ENCODE peak calls at places on chromosomes 16 and 17, in ten cellular contexts. One of them, this sample, is unnamed.

GRCh38 chr17:67379251-67379630 is 2.2 kb downstream of the PITPNC1 start:
- DNase-seq in A549: no peak
- DNase-seq in ovary: no peak
- DNase-seq in GM12878: no peak
- DNase-seq in lower lobe of right lung: no peak
- DNase-seq in small intestine: no peak
- DNase-seq in CD8-positive, alpha-beta T cell: no peak
- DNase-seq in heart left ventricle: no peak
- DNase-seq in CD8-positive, alpha-beta memory T cell: no peak
- DNase-seq in transverse colon: no peak
- DNase-seq in this sample: no peak

GRCh38 chr17:80696456-80696855 is 151.8 kb downstream of the RPTOR start:
- DNase-seq in GM12878: no peak
- DNase-seq in heart left ventricle: no peak
- DNase-seq in CD8-positive, alpha-beta T cell: no peak
- DNase-seq in small intestine: no peak
- DNase-seq in CD8-positive, alpha-beta memory T cell: no peak
- DNase-seq in lower lobe of right lung: no peak
- DNase-seq in A549: no peak
- DNase-seq in transverse colon: no peak
- DNase-seq in ovary: peak; percentile 72
- DNase-seq in this sample: no peak

GRCh38 chr16:28182183-28182582 is 29.6 kb downstream of the XPO6 start:
- DNase-seq in ovary: no peak
- DNase-seq in small intestine: no peak
- DNase-seq in CD8-positive, alpha-beta T cell: no peak
- DNase-seq in GM12878: no peak
- DNase-seq in lower lobe of right lung: no peak
- DNase-seq in CD8-positive, alpha-beta memory T cell: no peak
- DNase-seq in heart left ventricle: no peak
- DNase-seq in transverse colon: no peak
- DNase-seq in A549: no peak
- DNase-seq in this sample: no peak

GRCh38 chr16:77250395-77250794 is 51.2 kb downstream of the SYCE1L start:
- DNase-seq in lower lobe of right lung: no peak
- DNase-seq in A549: no peak
- DNase-seq in GM12878: no peak
- DNase-seq in transverse colon: no peak
- DNase-seq in CD8-positive, alpha-beta memory T cell: no peak
- DNase-seq in ovary: no peak
- DNase-seq in heart left ventricle: no peak
- DNase-seq in CD8-positive, alpha-beta T cell: no peak
- DNase-seq in small intestine: no peak
- DNase-seq in this sample: no peak

GRCh38 chr17:16934836-16935235 is 37.1 kb downstream of the TNFRSF13B start:
- DNase-seq in CD8-positive, alpha-beta T cell: no peak
- DNase-seq in ovary: no peak
- DNase-seq in GM12878: no peak
- DNase-seq in heart left ventricle: no peak
- DNase-seq in small intestine: no peak
- DNase-seq in CD8-positive, alpha-beta memory T cell: no peak
- DNase-seq in transverse colon: no peak
- DNase-seq in lower lobe of right lung: no peak
- DNase-seq in A549: no peak
- DNase-seq in this sample: no peak

GRCh38 chr17:41061969-41062368 is 2.1 kb upstream of the KRTAP2-3 start:
- DNase-seq in transverse colon: no peak
- DNase-seq in small intestine: no peak
- DNase-seq in heart left ventricle: no peak
- DNase-seq in lower lobe of right lung: no peak
- DNase-seq in A549: peak; percentile 23
- DNase-seq in GM12878: no peak
- DNase-seq in CD8-positive, alpha-beta T cell: no peak
- DNase-seq in CD8-positive, alpha-beta memory T cell: no peak
- DNase-seq in ovary: no peak
- DNase-seq in this sample: no peak

GRCh38 chr17:43803758-43804157 is 23.5 kb downstream of the CFAP97D1 start:
- DNase-seq in small intestine: no peak
- DNase-seq in A549: no peak
- DNase-seq in GM12878: no peak
- DNase-seq in transverse colon: no peak
- DNase-seq in heart left ventricle: no peak
- DNase-seq in CD8-positive, alpha-beta T cell: no peak
- DNase-seq in CD8-positive, alpha-beta memory T cell: no peak
- DNase-seq in lower lobe of right lung: no peak
- DNase-seq in ovary: no peak
- DNase-seq in this sample: no peak

GRCh38 chr17:80678621-80679020 is 134.0 kb downstream of the RPTOR start:
- DNase-seq in small intestine: no peak
- DNase-seq in lower lobe of right lung: no peak
- DNase-seq in CD8-positive, alpha-beta T cell: no peak
- DNase-seq in A549: no peak
- DNase-seq in GM12878: no peak
- DNase-seq in CD8-positive, alpha-beta memory T cell: no peak
- DNase-seq in heart left ventricle: no peak
- DNase-seq in transverse colon: no peak
- DNase-seq in ovary: no peak
- DNase-seq in this sample: no peak

GRCh38 chr17:20084621-20085282 is 75.6 kb downstream of the SPECC1 start:
- DNase-seq in GM12878: no peak
- DNase-seq in transverse colon: no peak
- DNase-seq in lower lobe of right lung: no peak
- DNase-seq in CD8-positive, alpha-beta T cell: no peak
- DNase-seq in small intestine: no peak
- DNase-seq in CD8-positive, alpha-beta memory T cell: no peak
- DNase-seq in A549: no peak
- DNase-seq in ovary: peak; percentile 66
- DNase-seq in heart left ventricle: no peak
- DNase-seq in this sample: no peak

GRCh38 chr16:6689643-6690042 is 643.0 kb upstream of the RBFOX1 start:
- DNase-seq in CD8-positive, alpha-beta memory T cell: no peak
- DNase-seq in transverse colon: no peak
- DNase-seq in A549: no peak
- DNase-seq in ovary: no peak
- DNase-seq in lower lobe of right lung: no peak
- DNase-seq in CD8-positive, alpha-beta T cell: no peak
- DNase-seq in small intestine: no peak
- DNase-seq in GM12878: no peak
- DNase-seq in heart left ventricle: no peak
- DNase-seq in this sample: no peak

GRCh38 chr17:82195675-82196258 is 16.9 kb downstream of the CCDC57 start:
- DNase-seq in transverse colon: no peak
- DNase-seq in GM12878: no peak
- DNase-seq in A549: no peak
- DNase-seq in CD8-positive, alpha-beta T cell: no peak
- DNase-seq in CD8-positive, alpha-beta memory T cell: no peak
- DNase-seq in small intestine: no peak
- DNase-seq in lower lobe of right lung: no peak
- DNase-seq in ovary: no peak
- DNase-seq in heart left ventricle: no peak
- DNase-seq in this sample: no peak

GRCh38 chr16:58510097-58510775 is 5.1 kb upstream of the SETD6 start:
- DNase-seq in GM12878: no peak
- DNase-seq in ovary: peak; percentile 29
- DNase-seq in lower lobe of right lung: peak; percentile 39
- DNase-seq in A549: no peak
- DNase-seq in CD8-positive, alpha-beta memory T cell: no peak
- DNase-seq in small intestine: no peak
- DNase-seq in CD8-positive, alpha-beta T cell: no peak
- DNase-seq in transverse colon: no peak
- DNase-seq in heart left ventricle: no peak
- DNase-seq in this sample: no peak

GRCh38 chr16:83945587-83945986 is 7.5 kb upstream of the OSGIN1 start:
- DNase-seq in small intestine: peak; percentile 55
- DNase-seq in ovary: no peak
- DNase-seq in GM12878: no peak
- DNase-seq in CD8-positive, alpha-beta T cell: no peak
- DNase-seq in heart left ventricle: no peak
- DNase-seq in transverse colon: no peak
- DNase-seq in A549: no peak
- DNase-seq in lower lobe of right lung: no peak
- DNase-seq in CD8-positive, alpha-beta memory T cell: no peak
- DNase-seq in this sample: no peak
- H3K4me1 ChIP-seq in small intestine: no peaks in the 10 kb centered on the region
- H3K4me1 ChIP-seq in ovary: peaks cover 4% of the 10 kb centered on the region
- H3K4me1 ChIP-seq in GM12878: no peaks in the 10 kb centered on the region
- H3K4me1 ChIP-seq in CD8-positive, alpha-beta T cell: no peaks in the 10 kb centered on the region
- H3K4me1 ChIP-seq in heart left ventricle: no peaks in the 10 kb centered on the region
- H3K4me1 ChIP-seq in transverse colon: no peaks in the 10 kb centered on the region
- H3K4me1 ChIP-seq in A549: peaks cover 3% of the 10 kb centered on the region
- H3K4me1 ChIP-seq in lower lobe of right lung: no peaks in the 10 kb centered on the region
- H3K4me1 ChIP-seq in CD8-positive, alpha-beta memory T cell: no peaks in the 10 kb centered on the region
- H3K4me1 ChIP-seq in this sample: no peaks in the 10 kb centered on the region

DNA sequence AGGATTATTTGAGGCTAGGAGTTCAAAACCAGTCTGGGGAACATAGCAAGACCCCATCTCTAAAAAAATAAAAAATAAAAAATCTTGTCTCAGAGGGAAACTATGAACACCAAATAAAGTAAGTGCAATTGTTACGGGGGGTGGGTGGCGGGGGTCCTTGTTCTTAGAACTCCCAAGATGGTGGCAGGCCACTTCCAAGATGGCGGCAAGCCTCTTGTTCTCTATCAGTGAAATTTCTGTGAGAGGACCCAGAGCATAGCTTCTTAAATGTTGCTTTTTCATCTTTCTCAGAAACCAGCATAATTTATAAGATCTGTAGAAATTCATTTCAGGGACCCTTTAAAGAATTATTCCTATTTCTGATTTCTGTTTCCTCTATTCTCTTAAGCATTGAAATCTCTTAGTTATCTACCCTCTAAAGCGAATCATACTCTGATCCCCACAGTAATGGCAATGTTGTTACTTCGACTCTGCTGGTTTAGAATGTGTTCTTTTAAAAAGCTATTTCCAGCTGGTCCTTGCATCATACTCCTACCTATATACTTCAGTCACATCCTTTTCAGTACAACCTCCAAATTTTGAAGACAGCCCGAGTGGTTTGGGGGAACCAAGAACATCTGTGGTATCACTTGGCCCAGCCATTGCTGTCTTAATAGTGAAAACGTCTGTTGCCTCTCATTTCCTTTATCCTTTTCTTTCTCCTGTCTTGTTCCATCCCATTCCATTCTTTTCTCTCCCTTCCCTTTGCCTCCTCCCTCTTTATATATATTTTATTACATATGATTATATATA is 16.2 kb downstream of the RSPRY1 start:
- DNase-seq in A549: no peak
- DNase-seq in heart left ventricle: no peak
- DNase-seq in small intestine: no peak
- DNase-seq in ovary: no peak
- DNase-seq in transverse colon: no peak
- DNase-seq in CD8-positive, alpha-beta memory T cell: no peak
- DNase-seq in lower lobe of right lung: no peak
- DNase-seq in GM12878: no peak
- DNase-seq in CD8-positive, alpha-beta T cell: no peak
- DNase-seq in this sample: no peak
- H3K4me3 ChIP-seq in A549: no peak overlapping the region
- H3K4me3 ChIP-seq in heart left ventricle: no peak overlapping the region
- H3K4me3 ChIP-seq in small intestine: no peak overlapping the region
- H3K4me3 ChIP-seq in ovary: no peak overlapping the region
- H3K4me3 ChIP-seq in transverse colon: no peak overlapping the region
- H3K4me3 ChIP-seq in CD8-positive, alpha-beta memory T cell: no peak overlapping the region
- H3K4me3 ChIP-seq in lower lobe of right lung: no peak overlapping the region
- H3K4me3 ChIP-seq in GM12878: no peak overlapping the region
- H3K4me3 ChIP-seq in CD8-positive, alpha-beta T cell: no peak overlapping the region
- H3K4me3 ChIP-seq in this sample: no peak overlapping the region

GRCh38 chr16:56988948-56989945 is at the start of gene NLRC5:
- DNase-seq in lower lobe of right lung: peak; percentile 95
- DNase-seq in A549: peak; percentile 86
- DNase-seq in heart left ventricle: peak; percentile 94
- DNase-seq in CD8-positive, alpha-beta T cell: peak; percentile 79
- DNase-seq in transverse colon: peak; percentile 93
- DNase-seq in ovary: peak; percentile 86
- DNase-seq in small intestine: peak; percentile 93
- DNase-seq in GM12878: no peak
- DNase-seq in CD8-positive, alpha-beta memory T cell: peak; percentile 87
- DNase-seq in this sample: peak; percentile 96

GRCh38 chr16:56988161-56988947 is 1.0 kb upstream of the NLRC5 start:
- DNase-seq in GM12878: no peak
- DNase-seq in small intestine: no peak
- DNase-seq in ovary: no peak
- DNase-seq in A549: no peak
- DNase-seq in CD8-positive, alpha-beta memory T cell: no peak
- DNase-seq in CD8-positive, alpha-beta T cell: no peak
- DNase-seq in heart left ventricle: peak; percentile 40
- DNase-seq in transverse colon: peak; percentile 13
- DNase-seq in lower lobe of right lung: no peak
- DNase-seq in this sample: no peak

GRCh38 chr16:56990407-56991286 is 1.3 kb downstream of the NLRC5 start:
- DNase-seq in A549: no peak
- DNase-seq in lower lobe of right lung: no peak
- DNase-seq in CD8-positive, alpha-beta memory T cell: no peak
- DNase-seq in CD8-positive, alpha-beta T cell: no peak
- DNase-seq in small intestine: no peak
- DNase-seq in transverse colon: peak; percentile 10
- DNase-seq in heart left ventricle: peak; percentile 14
- DNase-seq in GM12878: no peak
- DNase-seq in ovary: no peak
- DNase-seq in this sample: no peak

GRCh38 chr16:56987692-56988091 is 1.7 kb upstream of the NLRC5 start:
- DNase-seq in CD8-positive, alpha-beta memory T cell: no peak
- DNase-seq in heart left ventricle: peak; percentile 9
- DNase-seq in GM12878: no peak
- DNase-seq in small intestine: no peak
- DNase-seq in transverse colon: no peak
- DNase-seq in CD8-positive, alpha-beta T cell: no peak
- DNase-seq in lower lobe of right lung: no peak
- DNase-seq in ovary: no peak
- DNase-seq in A549: no peak
- DNase-seq in this sample: no peak

DNA sequence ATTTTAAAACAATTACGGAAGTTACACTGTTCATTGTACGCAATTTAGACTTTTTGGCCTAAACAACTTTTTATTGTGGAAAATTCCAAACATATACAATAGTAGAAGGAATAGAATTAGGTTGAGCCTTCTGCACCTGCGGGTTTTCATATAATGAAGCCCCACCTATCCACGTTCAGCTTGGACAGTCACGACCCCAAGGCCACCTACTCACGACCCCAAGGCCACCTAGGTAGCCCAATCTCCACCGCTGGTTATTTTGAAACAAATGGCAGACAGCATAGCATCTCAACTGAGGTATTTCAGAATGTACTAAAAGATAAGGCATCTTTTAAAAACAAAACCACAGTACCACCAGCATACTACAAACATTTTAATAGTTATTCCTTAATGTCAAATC is 631 bp downstream of the NLRC5 start:
- DNase-seq in CD8-positive, alpha-beta T cell: no peak
- DNase-seq in CD8-positive, alpha-beta memory T cell: no peak
- DNase-seq in GM12878: no peak
- DNase-seq in A549: no peak
- DNase-seq in ovary: no peak
- DNase-seq in lower lobe of right lung: no peak
- DNase-seq in small intestine: no peak
- DNase-seq in transverse colon: peak; percentile 4
- DNase-seq in heart left ventricle: peak; percentile 17
- DNase-seq in this sample: no peak
- H3K4me1 ChIP-seq in CD8-positive, alpha-beta T cell: peaks cover 70% of the 10 kb centered on the region
- H3K4me1 ChIP-seq in CD8-positive, alpha-beta memory T cell: peaks cover 62% of the 10 kb centered on the region
- H3K4me1 ChIP-seq in GM12878: peaks cover 32% of the 10 kb centered on the region
- H3K4me1 ChIP-seq in A549: peaks cover 19% of the 10 kb centered on the region
- H3K4me1 ChIP-seq in ovary: peaks cover 17% of the 10 kb centered on the region
- H3K4me1 ChIP-seq in lower lobe of right lung: peaks cover 58% of the 10 kb centered on the region
- H3K4me1 ChIP-seq in small intestine: peaks cover 3% of the 10 kb centered on the region
- H3K4me1 ChIP-seq in transverse colon: peaks cover 27% of the 10 kb centered on the region
- H3K4me1 ChIP-seq in heart left ventricle: no peaks in the 10 kb centered on the region
- H3K4me1 ChIP-seq in this sample: peaks cover 37% of the 10 kb centered on the region

GRCh38 chr17:50589112-50589712 is 28.7 kb downstream of the CACNA1G start:
- DNase-seq in A549: no peak
- DNase-seq in CD8-positive, alpha-beta T cell: no peak
- DNase-seq in lower lobe of right lung: no peak
- DNase-seq in CD8-positive, alpha-beta memory T cell: no peak
- DNase-seq in GM12878: no peak
- DNase-seq in ovary: peak; percentile 64
- DNase-seq in small intestine: no peak
- DNase-seq in transverse colon: no peak
- DNase-seq in heart left ventricle: no peak
- DNase-seq in this sample: no peak
- H3K4me3 ChIP-seq in A549: no peak overlapping the region
- H3K4me3 ChIP-seq in CD8-positive, alpha-beta T cell: no peak overlapping the region
- H3K4me3 ChIP-seq in lower lobe of right lung: no peak overlapping the region
- H3K4me3 ChIP-seq in CD8-positive, alpha-beta memory T cell: no peak overlapping the region
- H3K4me3 ChIP-seq in GM12878: no peak overlapping the region
- H3K4me3 ChIP-seq in ovary: no peak overlapping the region
- H3K4me3 ChIP-seq in small intestine: no peak overlapping the region
- H3K4me3 ChIP-seq in transverse colon: no peak overlapping the region
- H3K4me3 ChIP-seq in heart left ventricle: no peak overlapping the region
- H3K4me3 ChIP-seq in this sample: no peak overlapping the region